ENCODE peak calls at places on chromosomes 16 and 17, in five cellular contexts. C is tibial nerve, L is SK-N-SH, H is stomach, N is sigmoid colon. D is an unnamed sample. For H3K4me1, the result is how much of the 10 kb centered on the place peaks cover.

GRCh38 chr17:64024781-64025731 is 4.6 kb upstream of the ICAM2 start:
- DNase-seq in N (peak), L (no peak), H (no peak), C (no peak), D (peak)

GRCh38 chr16:259814-260253 is 15.9 kb downstream of the RGS11 start:
- DNase-seq in N (no peak), C (no peak), H (no peak), L (no peak), D (no peak)

GRCh38 chr17:77959926-77960521 is 1.5 kb downstream of the TNRC6C start:
- DNase-seq in C (no peak), L (peak), H (no peak), N (no peak), D (no peak)

GRCh38 chr16:1989826-1990335 is at the start of gene SYNGR3:
- DNase-seq in N (no peak), L (peak), H (no peak), C (no peak), D (no peak)

GRCh38 chr17:57810740-57811632 is 38.9 kb downstream of the MRPS23 start:
- DNase-seq in C (peak), N (peak), H (no peak), L (peak), D (no peak)

GRCh38 chr16:63890072-63890471 is 1231.8 kb downstream of the CDH11 start:
- DNase-seq in L (no peak), C (peak), N (no peak), H (no peak), D (no peak)

GRCh38 chr16:3242709-3243108 is 7.8 kb upstream of the ZNF200 start:
- DNase-seq in C (no peak), H (no peak), N (no peak), L (no peak), D (no peak)

GRCh38 chr17:76562734-76563148 is 22.9 kb downstream of the PRCD start:
- DNase-seq in L (peak), C (no peak), N (no peak), H (no peak), D (no peak)

GRCh38 chr16:4091638-4092037 is 24.6 kb downstream of the ADCY9 start:
- DNase-seq in C (no peak), L (no peak), H (no peak), N (no peak), D (peak)

GRCh38 chr17:36069131-36069530 is 5.1 kb downstream of the CCL18 start:
- DNase-seq in N (no peak), C (no peak), H (no peak), L (no peak), D (no peak)

GRCh38 chr17:6580628-6581027 is 24.3 kb upstream of the PITPNM3 start:
- DNase-seq in C (no peak), H (no peak), L (no peak), N (no peak), D (no peak)

GRCh38 chr17:64259922-64260321 is 3.1 kb downstream of the TEX2 start:
- DNase-seq in H (no peak), L (no peak), C (no peak), N (no peak), D (no peak)

GRCh38 chr17:79187186-79187585 is 112.6 kb downstream of the ENGASE start:
- DNase-seq in L (no peak), N (no peak), H (no peak), C (no peak), D (no peak)

GRCh38 chr17:20925954-20926353 is 116.9 kb downstream of the USP22 start:
- DNase-seq in N (no peak), L (no peak), C (no peak), H (no peak), D (no peak)

GRCh38 chr16:89974860-89975259 is 26.3 kb downstream of the DEF8 start:
- DNase-seq in C (no peak), H (no peak), L (no peak), N (no peak), D (no peak)

GRCh38 chr17:43457362-43457692 is 26.4 kb upstream of the DHX8 start:
- DNase-seq in L (no peak), C (no peak), N (no peak), H (no peak), D (no peak)

GRCh38 chr16:81711609-81712329 is 67.3 kb upstream of the PLCG2 start:
- DNase-seq in N (peak), L (peak), H (no peak), C (no peak), D (no peak)

GRCh38 chr16:84408314-84408690 is 40.0 kb downstream of the ATP2C2 start:
- DNase-seq in L (no peak), N (no peak), H (no peak), C (no peak), D (no peak)

GRCh38 chr17:50355701-50356341 is 9.9 kb downstream of the XYLT2 start:
- DNase-seq in H (peak), N (peak), C (no peak), L (no peak), D (peak)

GRCh38 chr16:29745126-29745852 is 501 bp downstream of the C16orf54 start:
- DNase-seq in H (no peak), C (no peak), N (no peak), L (no peak), D (peak)

GRCh38 chr17:18235743-18236256 is 10.4 kb downstream of the LLGL1 start:
- DNase-seq in C (no peak), H (no peak), L (no peak), N (no peak), D (no peak)

GRCh38 chr17:75087182-75087557 is 584 bp upstream of the SLC16A5 start:
- DNase-seq in H (no peak), N (no peak), L (no peak), C (no peak), D (no peak)
- H3K27ac ChIP-seq in H (peak), N (peak), L (no peak), C (no peak), D (peak)

GRCh38 chr16:11391576-11391975 is 46.3 kb downstream of the RMI2 start:
- DNase-seq in N (peak), H (peak), C (no peak), L (peak), D (no peak)
- TF ChIP-seq EP300 in N (no peak), H (no peak), C (no peak), L (no peak), D (no peak)

DNA sequence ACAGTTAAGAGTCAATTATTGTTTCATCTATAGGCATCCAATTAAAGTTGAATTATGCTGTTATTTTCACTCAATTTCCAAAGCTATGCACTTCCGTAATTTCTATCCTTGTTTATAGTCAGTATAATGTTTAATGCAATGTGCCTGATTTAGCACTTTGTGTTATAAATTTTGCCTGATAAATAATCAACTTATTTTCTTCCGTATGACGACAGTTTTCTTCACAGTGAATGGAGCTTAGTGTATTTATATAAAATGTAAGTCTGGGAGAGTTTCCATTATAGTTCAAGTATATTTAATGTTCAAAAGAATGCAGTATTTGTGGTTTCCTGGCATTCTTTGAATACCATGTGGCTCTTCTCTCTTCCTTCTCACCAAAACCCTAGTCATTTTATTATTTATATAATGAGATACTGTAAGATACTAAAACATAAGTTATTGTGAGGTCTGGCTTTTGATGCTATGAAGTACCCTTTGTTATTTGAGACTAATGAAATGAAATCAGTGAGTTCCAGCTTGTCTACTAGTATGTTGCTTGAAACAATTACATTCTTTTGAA is 240.6 kb downstream of the PRKCA start:
- DNase-seq in H (no peak), L (no peak), C (no peak), N (no peak), D (no peak)
- H3K4me1 ChIP-seq in H (half or more), L (under half), C (half or more), N (under half), D (under half)

GRCh38 chr16:17223576-17223975 is 247.2 kb downstream of the XYLT1 start:
- DNase-seq in C (no peak), H (no peak), L (no peak), N (no peak), D (no peak)
- H3K27ac ChIP-seq in C (no peak), H (no peak), L (no peak), N (peak), D (no peak)

D was measured in suprapubic skin.